ENCODE peak calls at places on chromosomes 7 and 10, in seven cellular contexts. E, Z, U, B, X, L and V are unnamed samples.

GRCh38 chr10:6583447-6583846 is 3.4 kb upstream of the PRKCQ start:
- DNase-seq in E (no peak), Z (no peak), U (no peak), B (no peak), X (peak; percentile 72), L (no peak), V (peak; percentile 96)

GRCh38 chr10:128865398-128865797 is 601.6 kb upstream of the MGMT start:
- DNase-seq in E (peak; percentile 71), Z (no peak), U (no peak), B (no peak), X (no peak), L (no peak), V (no peak)

GRCh38 chr7:135670179-135670578 is 7.9 kb downstream of the STMP1 start:
- DNase-seq in E (no peak), Z (no peak), U (no peak), B (no peak), X (no peak), L (peak; percentile 62), V (no peak)

GRCh38 chr7:116545411-116545993 is 20.7 kb downstream of the CAV1 start:
- DNase-seq in E (no peak), Z (no peak), U (no peak), B (no peak), X (no peak), L (no peak), V (no peak)

GRCh38 chr10:119358140-119358512 is 150.8 kb downstream of the GRK5 start:
- DNase-seq in E (no peak), Z (no peak), U (no peak), B (peak; percentile 65), X (no peak), L (no peak), V (no peak)

GRCh38 chr7:130960208-130960988 is 226.4 kb upstream of the KLF14 start:
- DNase-seq in E (no peak), Z (peak; percentile 83), U (peak; percentile 97), B (no peak), X (peak; percentile 47), L (peak; percentile 98), V (peak; percentile 67)

GRCh38 chr7:36961097-36961496 is 236.8 kb upstream of the AOAH start:
- DNase-seq in E (no peak), Z (no peak), U (no peak), B (no peak), X (no peak), L (no peak), V (peak; percentile 59)

GRCh38 chr10:132939957-132940790 is 2.2 kb downstream of the CFAP46 start:
- DNase-seq in E (no peak), Z (peak; percentile 50), U (no peak), B (no peak), X (no peak), L (peak; percentile 62), V (peak; percentile 74)

GRCh38 chr7:100510437-100511239 is 26.9 kb downstream of the NYAP1 start:
- DNase-seq in E (no peak), Z (no peak), U (no peak), B (no peak), X (no peak), L (no peak), V (no peak)

GRCh38 chr10:8037199-8037801 is 17.2 kb upstream of the GATA3 start:
- DNase-seq in E (no peak), Z (no peak), U (no peak), B (no peak), X (no peak), L (no peak), V (no peak)

GRCh38 chr10:100775346-100775745 is 30.0 kb downstream of the PAX2 start:
- DNase-seq in E (no peak), Z (no peak), U (no peak), B (no peak), X (no peak), L (no peak), V (no peak)

DNA sequence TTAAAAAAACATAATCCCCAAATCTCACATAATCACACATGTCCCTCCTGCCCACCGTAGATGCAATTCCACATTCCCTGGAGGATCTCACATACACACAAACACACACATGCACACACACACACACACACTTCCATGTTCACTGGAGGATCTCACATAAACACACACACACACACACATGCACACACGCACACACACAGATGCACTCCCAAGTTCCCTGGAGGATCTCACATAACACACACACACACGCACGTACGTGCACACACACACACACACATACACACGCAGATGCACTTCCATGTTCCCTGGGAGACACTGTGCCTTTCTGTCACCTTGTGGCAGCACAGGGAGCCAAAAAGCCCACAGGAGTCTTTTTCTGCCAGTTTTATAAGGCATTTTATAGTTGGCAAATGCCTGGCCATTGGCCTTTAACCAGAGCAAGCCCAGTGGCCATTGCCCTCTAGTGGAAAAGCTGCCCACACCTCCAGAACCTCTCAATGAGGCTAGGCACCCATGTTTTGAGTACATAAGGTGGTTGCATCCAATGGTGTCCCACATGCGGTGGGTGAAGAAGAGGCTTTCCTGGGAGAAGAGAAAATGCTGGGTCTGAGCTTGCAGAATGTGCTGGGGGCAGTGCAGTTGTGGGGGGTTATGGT is 115.4 kb upstream of the ACBD5 start:
- DNase-seq in E (no peak), Z (no peak), U (no peak), B (no peak), X (no peak), L (no peak), V (no peak)
- TF ChIP-seq CTCF in E (no peak), Z (no peak), U (no peak), B (no peak), X (no peak), L (no peak), V (no peak)

GRCh38 chr7:26198133-26198780 is 2.3 kb downstream of the HNRNPA2B1 start:
- DNase-seq in E (no peak), Z (peak; percentile 51), U (no peak), B (no peak), X (no peak), L (peak; percentile 53), V (no peak)

GRCh38 chr7:26198781-26199169 is 1.8 kb downstream of the HNRNPA2B1 start:
- DNase-seq in E (no peak), Z (no peak), U (no peak), B (no peak), X (no peak), L (no peak), V (no peak)

GRCh38 chr7:26200113-26200443 is 468 bp downstream of the HNRNPA2B1 start:
- DNase-seq in E (no peak), Z (peak; percentile 79), U (no peak), B (peak; percentile 84), X (peak; percentile 75), L (peak; percentile 45), V (peak; percentile 85)

GRCh38 chr7:26200444-26201260 is at the start of gene HNRNPA2B1:
- DNase-seq in E (peak; percentile 99), Z (peak; percentile 98), U (peak; percentile 93), B (peak; percentile 97), X (peak; percentile 96), L (peak; percentile 98), V (peak; percentile 98)

DNA sequence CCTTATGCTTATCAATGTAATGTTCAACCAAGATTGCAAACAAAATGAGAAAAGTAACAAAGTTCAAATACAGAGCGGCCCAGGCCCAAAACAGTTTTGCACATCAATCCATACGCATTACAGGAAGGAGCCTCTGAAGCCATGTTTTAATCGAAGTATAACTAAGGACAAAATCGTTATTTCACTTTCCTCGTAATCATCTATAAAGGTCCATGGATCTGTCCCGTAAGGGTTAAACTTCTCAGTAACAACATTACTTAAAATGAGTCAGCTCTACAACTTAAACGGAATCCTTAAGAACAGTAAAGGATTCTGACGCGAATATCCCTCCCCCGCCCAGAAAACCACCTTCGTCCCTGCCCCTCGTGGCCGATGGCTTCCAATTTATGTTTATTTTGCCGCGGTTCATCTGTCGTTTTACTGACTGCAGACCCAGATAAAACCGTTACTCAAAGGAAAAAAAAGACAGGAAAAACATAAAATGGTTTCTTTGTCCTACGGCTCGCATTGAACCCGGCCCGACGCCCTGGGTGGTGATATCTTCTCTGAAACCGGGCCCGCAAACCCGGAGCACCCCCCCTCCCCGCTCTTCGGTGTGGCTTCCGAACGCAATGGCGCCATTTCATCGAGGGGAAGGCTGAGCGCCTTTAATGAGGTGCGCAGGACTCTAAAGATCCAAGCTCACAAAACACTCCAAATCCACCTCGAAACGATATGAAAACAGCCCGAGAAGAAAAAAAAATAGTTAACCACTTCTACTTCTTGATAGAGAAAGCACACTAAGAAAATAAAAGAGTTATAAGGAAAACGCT is 1.0 kb downstream of the HNRNPA2B1 start:
- DNase-seq in E (no peak), Z (peak; percentile 72), U (no peak), B (peak; percentile 73), X (peak; percentile 68), L (peak; percentile 45), V (peak; percentile 71)
- TF ChIP-seq CTCF in E (no peak), Z (no peak), U (no peak), B (no peak), X (no peak), L (no peak), V (no peak)

GRCh38 chr7:1403844-1404404 is 55.3 kb downstream of the MICALL2 start:
- DNase-seq in E (no peak), Z (no peak), U (no peak), B (peak; percentile 50), X (no peak), L (peak; percentile 54), V (no peak)
- TF ChIP-seq CTCF in E (no peak), Z (no peak), U (peak; percentile 6), B (no peak), X (no peak), L (peak; percentile 12), V (no peak)

GRCh38 chr7:152465118-152465387 is 29.2 kb upstream of the KMT2C start:
- DNase-seq in E (no peak), Z (no peak), U (no peak), B (no peak), X (no peak), L (no peak), V (no peak)

GRCh38 chr7:152462995-152463713 is 27.4 kb upstream of the KMT2C start:
- DNase-seq in E (no peak), Z (no peak), U (no peak), B (peak; percentile 32), X (no peak), L (peak; percentile 74), V (no peak)

GRCh38 chr7:152463714-152464311 is 28.0 kb upstream of the KMT2C start:
- DNase-seq in E (peak; percentile 99), Z (peak; percentile 100), U (peak; percentile 87), B (peak; percentile 100), X (peak; percentile 100), L (peak; percentile 99), V (peak; percentile 100)

GRCh38 chr7:152467225-152467624 is 31.4 kb upstream of the KMT2C start:
- DNase-seq in E (no peak), Z (no peak), U (no peak), B (no peak), X (no peak), L (no peak), V (no peak)

DNA sequence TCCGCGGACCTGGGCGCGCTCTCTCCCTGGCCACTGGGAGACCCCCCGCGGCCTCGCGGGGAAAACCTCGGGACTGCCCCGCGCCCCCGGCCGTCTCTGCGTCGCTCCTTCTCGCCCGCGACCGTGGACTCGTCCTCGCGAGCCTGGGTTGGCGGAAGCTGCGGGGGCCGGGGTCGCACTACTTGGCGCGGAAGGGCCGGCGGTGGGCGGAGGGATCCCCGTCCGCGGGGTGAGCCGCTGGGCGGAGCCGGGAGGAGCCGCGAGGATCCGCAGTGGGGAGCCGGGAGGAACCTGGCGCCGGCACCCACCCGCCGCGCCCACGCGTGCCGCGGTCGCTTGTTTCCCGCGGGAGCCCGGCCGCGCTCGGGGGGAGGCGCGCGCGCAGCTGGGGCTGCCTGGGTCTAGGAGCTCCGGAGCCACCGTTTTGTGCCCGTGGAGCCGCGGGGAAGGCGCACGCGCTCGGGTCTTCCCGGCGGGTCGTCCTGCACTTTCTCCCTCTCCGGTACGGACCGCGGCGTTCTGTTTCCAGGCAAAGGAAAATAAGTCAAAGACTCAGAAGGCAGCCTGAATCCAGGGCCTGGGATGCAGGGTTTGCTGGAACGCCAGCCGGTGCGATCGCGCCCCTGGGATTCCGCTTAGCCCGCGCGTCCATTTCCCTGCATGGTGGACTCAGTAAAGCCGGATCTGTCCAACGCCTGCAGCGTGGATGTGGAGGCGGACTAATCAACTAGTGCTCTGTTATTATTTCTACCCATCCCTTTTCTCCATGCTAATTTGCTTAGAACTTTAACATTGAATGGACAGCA is 28.7 kb upstream of the KMT2C start:
- DNase-seq in E (peak; percentile 89), Z (peak; percentile 92), U (no peak), B (peak; percentile 79), X (peak; percentile 52), L (peak; percentile 83), V (peak; percentile 71)
- TF ChIP-seq CTCF in E (no peak), Z (no peak), U (no peak), B (no peak), X (no peak), L (no peak), V (no peak)